ENCODE peak calls at places on chromosomes 6 and 20, in four cellular contexts. One of them, this sample, is unnamed.

GRCh38 chr6:167840160-167840525 is 13.4 kb downstream of the AFDN start:
- DNase-seq in cardiac fibroblast: no peak
- DNase-seq in choroid plexus epithelial cell: no peak
- DNase-seq in lower lobe of right lung: no peak
- DNase-seq in this sample: no peak

GRCh38 chr6:156464100-156464878 is 312.9 kb upstream of the ARID1B start:
- DNase-seq in cardiac fibroblast: no peak
- DNase-seq in choroid plexus epithelial cell: no peak
- DNase-seq in lower lobe of right lung: no peak
- DNase-seq in this sample: no peak

GRCh38 chr20:5504061-5504739 is 187.4 kb upstream of the PROKR2 start:
- DNase-seq in cardiac fibroblast: peak
- DNase-seq in choroid plexus epithelial cell: peak
- DNase-seq in lower lobe of right lung: peak
- DNase-seq in this sample: no peak

GRCh38 chr6:145749632-145750031 is 14.3 kb upstream of the EPM2A start:
- DNase-seq in cardiac fibroblast: peak
- DNase-seq in choroid plexus epithelial cell: peak
- DNase-seq in lower lobe of right lung: no peak
- DNase-seq in this sample: peak

GRCh38 chr20:1281279-1282057 is 15.4 kb downstream of the SNPH start:
- DNase-seq in cardiac fibroblast: no peak
- DNase-seq in choroid plexus epithelial cell: no peak
- DNase-seq in lower lobe of right lung: no peak
- DNase-seq in this sample: no peak

GRCh38 chr6:12621766-12622165 is 94.8 kb upstream of the PHACTR1 start:
- DNase-seq in cardiac fibroblast: no peak
- DNase-seq in choroid plexus epithelial cell: no peak
- DNase-seq in lower lobe of right lung: no peak
- DNase-seq in this sample: no peak

GRCh38 chr6:4805553-4806307 is 29.5 kb downstream of the CDYL start:
- DNase-seq in cardiac fibroblast: peak
- DNase-seq in choroid plexus epithelial cell: peak
- DNase-seq in lower lobe of right lung: peak
- DNase-seq in this sample: peak

GRCh38 chr6:51618563-51618962 is 468.9 kb downstream of the PKHD1 start:
- DNase-seq in cardiac fibroblast: no peak
- DNase-seq in choroid plexus epithelial cell: no peak
- DNase-seq in lower lobe of right lung: no peak
- DNase-seq in this sample: peak

GRCh38 chr20:34369265-34369664 is 6.2 kb downstream of the ITCH start:
- DNase-seq in cardiac fibroblast: no peak
- DNase-seq in choroid plexus epithelial cell: no peak
- DNase-seq in lower lobe of right lung: no peak
- DNase-seq in this sample: peak

GRCh38 chr20:33046412-33046811 is 7.3 kb upstream of the BPIFB3 start:
- DNase-seq in cardiac fibroblast: no peak
- DNase-seq in choroid plexus epithelial cell: peak
- DNase-seq in lower lobe of right lung: no peak
- DNase-seq in this sample: peak

GRCh38 chr20:37649017-37649416 is 44.8 kb upstream of the CTNNBL1 start:
- DNase-seq in cardiac fibroblast: peak
- DNase-seq in choroid plexus epithelial cell: no peak
- DNase-seq in lower lobe of right lung: no peak
- DNase-seq in this sample: no peak

GRCh38 chr6:35833534-35833933 is 28.4 kb downstream of the LHFPL5 start:
- DNase-seq in cardiac fibroblast: no peak
- DNase-seq in choroid plexus epithelial cell: peak
- DNase-seq in lower lobe of right lung: no peak
- DNase-seq in this sample: peak

GRCh38 chr20:50919567-50919966 is 11.7 kb downstream of the ADNP start:
- DNase-seq in cardiac fibroblast: peak
- DNase-seq in choroid plexus epithelial cell: peak
- DNase-seq in lower lobe of right lung: peak
- DNase-seq in this sample: peak

GRCh38 chr6:1363729-1364572 is 25.4 kb upstream of the FOXF2 start:
- DNase-seq in cardiac fibroblast: no peak
- DNase-seq in choroid plexus epithelial cell: peak
- DNase-seq in lower lobe of right lung: no peak
- DNase-seq in this sample: peak

GRCh38 chr20:57251344-57251743 is 15.1 kb downstream of the BMP7 start:
- DNase-seq in cardiac fibroblast: peak
- DNase-seq in choroid plexus epithelial cell: peak
- DNase-seq in lower lobe of right lung: no peak
- DNase-seq in this sample: no peak

GRCh38 chr6:95519228-95520037 is 57.9 kb upstream of the MANEA start:
- DNase-seq in cardiac fibroblast: no peak
- DNase-seq in choroid plexus epithelial cell: no peak
- DNase-seq in lower lobe of right lung: no peak
- DNase-seq in this sample: no peak

GRCh38 chr20:53944796-53945195 is 125.6 kb downstream of the BCAS1 start:
- DNase-seq in cardiac fibroblast: no peak
- DNase-seq in choroid plexus epithelial cell: no peak
- DNase-seq in lower lobe of right lung: no peak
- DNase-seq in this sample: no peak

GRCh38 chr20:35271904-35272303 is 6.0 kb downstream of the MMP24OS start:
- DNase-seq in cardiac fibroblast: peak
- DNase-seq in choroid plexus epithelial cell: peak
- DNase-seq in lower lobe of right lung: no peak
- DNase-seq in this sample: peak

GRCh38 chr6:149909701-149910470 is 12.0 kb upstream of the RAET1E start:
- DNase-seq in cardiac fibroblast: no peak
- DNase-seq in choroid plexus epithelial cell: no peak
- DNase-seq in lower lobe of right lung: no peak
- DNase-seq in this sample: no peak

GRCh38 chr6:159512571-159512970 is 180.5 kb downstream of the SOD2 start:
- DNase-seq in cardiac fibroblast: no peak
- DNase-seq in choroid plexus epithelial cell: no peak
- DNase-seq in lower lobe of right lung: no peak
- DNase-seq in this sample: no peak

GRCh38 chr20:38471245-38471644 is 1.4 kb upstream of the RALGAPB start:
- DNase-seq in cardiac fibroblast: no peak
- DNase-seq in choroid plexus epithelial cell: no peak
- DNase-seq in lower lobe of right lung: no peak
- DNase-seq in this sample: no peak

GRCh38 chr20:18971574-18971973 is 158.0 kb downstream of the SCP2D1 start:
- DNase-seq in cardiac fibroblast: no peak
- DNase-seq in choroid plexus epithelial cell: no peak
- DNase-seq in lower lobe of right lung: no peak
- DNase-seq in this sample: peak

GRCh38 chr6:14518515-14519217 is 401.1 kb downstream of the CD83 start:
- DNase-seq in cardiac fibroblast: no peak
- DNase-seq in choroid plexus epithelial cell: no peak
- DNase-seq in lower lobe of right lung: no peak
- DNase-seq in this sample: no peak

GRCh38 chr20:609371-609964 is 641 bp downstream of the TCF15 start:
- DNase-seq in cardiac fibroblast: no peak
- DNase-seq in choroid plexus epithelial cell: no peak
- DNase-seq in lower lobe of right lung: peak
- DNase-seq in this sample: no peak

GRCh38 chr20:53497246-53497645 is 96.4 kb downstream of the ZNF217 start:
- DNase-seq in cardiac fibroblast: no peak
- DNase-seq in choroid plexus epithelial cell: no peak
- DNase-seq in lower lobe of right lung: no peak
- DNase-seq in this sample: no peak

GRCh38 chr6:148869589-148869988 is 122.8 kb downstream of the UST start:
- DNase-seq in cardiac fibroblast: peak
- DNase-seq in choroid plexus epithelial cell: peak
- DNase-seq in lower lobe of right lung: no peak
- DNase-seq in this sample: peak

GRCh38 chr20:55232647-55233046 is 757.3 kb downstream of the DOK5 start:
- DNase-seq in cardiac fibroblast: no peak
- DNase-seq in choroid plexus epithelial cell: no peak
- DNase-seq in lower lobe of right lung: no peak
- DNase-seq in this sample: peak

GRCh38 chr6:139296927-139297326 is 5.1 kb upstream of the TXLNB start:
- DNase-seq in cardiac fibroblast: peak
- DNase-seq in choroid plexus epithelial cell: peak
- DNase-seq in lower lobe of right lung: no peak
- DNase-seq in this sample: peak

GRCh38 chr6:119728220-119728750 is 378.7 kb upstream of the MAN1A1 start:
- DNase-seq in cardiac fibroblast: no peak
- DNase-seq in choroid plexus epithelial cell: no peak
- DNase-seq in lower lobe of right lung: no peak
- DNase-seq in this sample: no peak
- H3K4me3 ChIP-seq in cardiac fibroblast: no peak
- H3K4me3 ChIP-seq in choroid plexus epithelial cell: no peak
- H3K4me3 ChIP-seq in lower lobe of right lung: no peak
- H3K4me3 ChIP-seq in this sample: no peak

GRCh38 chr6:126337323-126337722 is 2.6 kb upstream of the CENPW start:
- DNase-seq in cardiac fibroblast: peak
- DNase-seq in choroid plexus epithelial cell: peak
- DNase-seq in lower lobe of right lung: no peak
- DNase-seq in this sample: peak

GRCh38 chr6:126333729-126334128 is 6.2 kb upstream of the CENPW start:
- DNase-seq in cardiac fibroblast: no peak
- DNase-seq in choroid plexus epithelial cell: no peak
- DNase-seq in lower lobe of right lung: no peak
- DNase-seq in this sample: no peak

GRCh38 chr6:126339796-126340750 is at the start of gene CENPW:
- DNase-seq in cardiac fibroblast: peak
- DNase-seq in choroid plexus epithelial cell: peak
- DNase-seq in lower lobe of right lung: peak
- DNase-seq in this sample: peak

GRCh38 chr6:126341126-126341525 is 1.2 kb downstream of the CENPW start:
- DNase-seq in cardiac fibroblast: no peak
- DNase-seq in choroid plexus epithelial cell: no peak
- DNase-seq in lower lobe of right lung: no peak
- DNase-seq in this sample: no peak

DNA sequence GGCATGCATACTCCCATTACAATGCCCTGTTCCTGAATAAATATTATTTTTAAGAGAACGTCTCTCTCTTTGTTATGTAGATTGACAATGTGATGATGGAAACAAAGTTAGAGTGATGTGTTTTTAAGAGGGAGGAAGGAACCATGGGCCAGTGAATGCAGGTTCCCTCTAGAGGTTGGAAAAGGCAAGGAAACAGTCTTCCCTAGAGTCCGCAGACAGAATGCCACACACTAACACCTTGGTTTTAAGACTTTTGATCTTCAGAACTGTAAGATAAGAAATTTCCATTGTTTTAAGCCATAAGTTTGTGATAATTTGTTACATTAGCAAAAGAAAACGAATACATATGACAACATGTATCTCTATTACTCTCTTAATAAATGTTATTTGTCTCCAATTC is 4.7 kb upstream of the CENPW start:
- DNase-seq in cardiac fibroblast: no peak
- DNase-seq in choroid plexus epithelial cell: peak
- DNase-seq in lower lobe of right lung: no peak
- DNase-seq in this sample: no peak
- TF ChIP-seq CTCF in cardiac fibroblast: no peak
- TF ChIP-seq CTCF in choroid plexus epithelial cell: peak
- TF ChIP-seq CTCF in lower lobe of right lung: no peak
- TF ChIP-seq CTCF in this sample: no peak

DNA sequence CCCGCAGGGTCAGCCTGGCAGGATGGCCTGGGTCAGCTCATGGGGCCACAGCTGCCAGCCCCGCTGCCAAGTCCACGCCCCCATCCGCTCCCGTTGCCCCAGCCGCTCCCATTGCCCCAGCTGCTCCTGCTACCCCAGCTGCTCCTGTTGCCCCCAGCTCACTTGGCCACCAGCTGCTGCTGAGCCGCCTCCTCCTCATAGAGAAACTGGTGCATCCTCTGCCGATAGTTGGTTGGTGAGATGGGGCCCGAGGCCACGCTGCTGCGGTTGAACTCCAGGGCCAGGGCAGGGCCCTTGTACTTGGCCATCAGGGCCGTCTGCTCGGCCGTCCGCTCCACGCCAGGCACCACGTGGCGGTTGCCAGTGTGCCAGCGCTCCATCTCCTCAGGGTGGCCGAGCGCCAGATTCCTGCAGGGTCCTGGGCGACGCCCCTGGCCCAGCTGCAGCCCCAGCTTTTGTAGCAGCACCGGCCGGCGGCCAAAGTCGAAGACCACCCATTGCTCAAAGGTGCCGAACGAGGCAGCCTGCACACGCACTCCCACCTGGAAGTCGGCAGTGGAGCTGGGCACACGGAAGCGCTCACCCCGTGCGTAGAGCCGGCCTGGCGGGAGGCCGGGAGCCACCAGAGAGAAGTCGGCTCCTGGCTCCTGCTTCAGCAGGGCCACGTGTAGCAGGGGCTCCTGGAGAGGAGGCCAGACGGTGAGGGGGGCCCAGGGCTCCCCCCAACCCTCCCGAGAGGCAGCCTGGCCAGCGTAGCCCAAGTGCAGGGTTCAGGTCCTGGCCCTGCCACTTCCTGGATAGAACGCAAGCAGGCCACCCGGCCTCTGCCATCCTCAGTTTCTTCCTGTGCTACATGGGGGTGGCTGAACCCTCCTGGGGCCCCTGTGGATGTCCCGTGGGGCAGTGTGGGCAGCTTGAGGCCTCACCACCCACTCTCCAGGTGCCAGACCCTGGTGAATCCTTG is 4.8 kb downstream of the HELZ2 start:
- DNase-seq in cardiac fibroblast: no peak
- DNase-seq in choroid plexus epithelial cell: no peak
- DNase-seq in lower lobe of right lung: no peak
- DNase-seq in this sample: no peak
- H3K4me3 ChIP-seq in cardiac fibroblast: no peak
- H3K4me3 ChIP-seq in choroid plexus epithelial cell: no peak
- H3K4me3 ChIP-seq in lower lobe of right lung: no peak
- H3K4me3 ChIP-seq in this sample: no peak

DNA sequence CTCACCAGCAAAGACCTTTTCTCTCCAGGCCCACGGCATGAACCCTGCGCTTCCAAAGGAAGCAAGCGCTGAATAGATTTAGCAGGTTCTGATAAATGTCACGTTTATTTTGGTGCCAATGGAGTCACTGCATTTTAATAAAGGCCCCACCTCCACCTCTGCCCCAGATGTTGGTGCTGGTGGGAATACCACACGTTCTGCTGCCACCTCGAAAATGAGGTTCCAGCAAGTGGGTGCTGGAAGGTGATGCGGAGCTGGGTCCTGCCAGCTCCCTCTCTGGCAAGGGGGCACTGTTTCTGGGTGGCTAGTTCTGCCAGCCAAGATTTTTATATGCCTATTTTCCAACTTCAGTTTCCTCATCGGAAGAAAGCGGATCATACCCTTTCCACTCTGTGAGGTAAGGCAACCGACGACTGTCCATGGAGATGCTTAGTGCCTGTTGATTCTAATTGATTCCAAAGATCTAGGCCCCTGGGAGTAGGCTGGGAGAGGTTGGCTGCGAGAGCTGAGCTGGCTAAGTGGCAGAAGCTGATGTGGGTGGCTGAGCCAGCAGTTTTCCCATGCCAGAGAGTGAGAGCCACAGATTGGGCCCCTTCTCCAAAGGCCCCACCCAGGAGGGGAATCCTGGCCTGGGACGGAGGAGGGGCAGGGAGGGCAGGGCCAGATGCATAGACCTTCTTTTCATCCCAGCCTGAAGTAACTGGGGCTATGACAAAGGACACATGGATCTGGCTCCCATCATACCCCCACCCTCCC is 87.8 kb upstream of the MAFB start:
- DNase-seq in cardiac fibroblast: no peak
- DNase-seq in choroid plexus epithelial cell: no peak
- DNase-seq in lower lobe of right lung: no peak
- DNase-seq in this sample: no peak
- TF ChIP-seq CTCF in cardiac fibroblast: no peak
- TF ChIP-seq CTCF in choroid plexus epithelial cell: no peak
- TF ChIP-seq CTCF in lower lobe of right lung: no peak
- TF ChIP-seq CTCF in this sample: no peak

This sample was measured in bronchial epithelial cell.